ENCODE peak calls at places on chromosomes 12 and 14, in four cellular contexts. H is neural crest cell, N is tibial nerve, Y is SW480. C is an unnamed sample.

GRCh38 chr12:66629138-66629880 is 49.6 kb downstream of the GRIP1 start:
- DNase-seq in N (no peak), H (no peak), Y (no peak), C (no peak)

GRCh38 chr12:80766897-80767296 is 50.2 kb downstream of the MYF5 start:
- DNase-seq in H (no peak), N (no peak), Y (no peak), C (no peak)

GRCh38 chr12:89345830-89346740 is 6.2 kb downstream of the DUSP6 start:
- DNase-seq in N (no peak), H (peak), Y (peak), C (peak)

GRCh38 chr12:43104524-43104923 is 447.5 kb downstream of the ADAMTS20 start:
- DNase-seq in Y (no peak), H (no peak), N (no peak), C (no peak)

GRCh38 chr12:3607039-3607719 is 116.2 kb downstream of the PRMT8 start:
- DNase-seq in N (no peak), Y (no peak), H (no peak), C (no peak)

GRCh38 chr14:106309423-106309822 is 783.0 kb downstream of the TMEM121 start:
- DNase-seq in H (no peak), N (no peak), Y (no peak), C (no peak)

GRCh38 chr12:5204271-5204670 is 160.6 kb downstream of the KCNA5 start:
- DNase-seq in N (no peak), H (no peak), Y (peak), C (no peak)

GRCh38 chr12:50514526-50515276 is 9.9 kb downstream of the DIP2B start:
- DNase-seq in N (no peak), H (no peak), Y (no peak), C (no peak)

GRCh38 chr12:11085419-11085818 is 6.7 kb downstream of the TAS2R43 start:
- DNase-seq in N (no peak), Y (no peak), H (no peak), C (no peak)

GRCh38 chr14:49670475-49670874 is 17.5 kb downstream of the POLE2 start:
- DNase-seq in Y (no peak), N (no peak), H (no peak), C (no peak)